ENCODE peak calls at places on chromosome 11, in seven cellular contexts. Y, C, H, T, G, R and S are unnamed samples.

GRCh38 chr11:103648054-103648453 is 388.4 kb upstream of the DDI1 start:
- DNase-seq in R (no peak), C (no peak), T (no peak), Y (no peak), H (no peak), G (no peak), S (no peak)

GRCh38 chr11:34594603-34595002 is 26.3 kb upstream of the EHF start:
- DNase-seq in C (no peak), R (no peak), G (no peak), T (no peak), H (no peak), Y (peak; percentile 30), S (no peak)

GRCh38 chr11:35013514-35014191 is 97.2 kb downstream of the PDHX start:
- DNase-seq in C (peak; percentile 29), G (no peak), H (no peak), Y (no peak), T (peak; percentile 23), R (no peak), S (no peak)

GRCh38 chr11:16767137-16767536 is 28.7 kb downstream of the C11orf58 start:
- DNase-seq in R (no peak), H (no peak), Y (no peak), C (no peak), T (no peak), G (no peak), S (no peak)

GRCh38 chr11:77174559-77174958 is 46.5 kb downstream of the MYO7A start:
- DNase-seq in Y (no peak), G (no peak), C (no peak), T (no peak), H (no peak), R (no peak), S (no peak)

GRCh38 chr11:59668188-59668949 is 468 bp downstream of the PATL1 start:
- DNase-seq in R (peak; percentile 68), H (peak; percentile 62), Y (peak; percentile 37), C (peak; percentile 39), G (no peak), T (peak; percentile 74), S (peak; percentile 32)

GRCh38 chr11:83157755-83158473 is 983 bp downstream of the PCF11 start:
- DNase-seq in R (peak; percentile 64), G (peak; percentile 53), T (peak; percentile 66), C (peak; percentile 53), H (peak; percentile 65), Y (peak; percentile 40), S (peak; percentile 82)

GRCh38 chr11:95419915-95420314 is 188.9 kb upstream of the SESN3 start:
- DNase-seq in C (peak; percentile 54), H (no peak), Y (peak; percentile 33), T (no peak), R (peak; percentile 50), G (no peak), S (no peak)

GRCh38 chr11:126175261-126175885 is 36.1 kb downstream of the RPUSD4 start:
- DNase-seq in T (no peak), Y (no peak), H (no peak), G (no peak), R (no peak), C (peak; percentile 30), S (no peak)